ENCODE peak calls at places on chromosome 12, in nine cellular contexts. D is GM19239; P is omental fat pad; E is NCI-H1092; X is stimulated activated CD8-positive, alpha-beta memory T cell treated with anti-CD3 and anti-CD28 coated beads, Interleukin-12 subunit alpha, Interleukin-12 subunit beta, amount 100 ng/mL, for 1 hour; T is NCI-H2029; H is activated T-helper 1 cell treated with Interleukin-2 at 50 U/mL for 16 hours; O is amniotic stem cell; V is effector memory CD8-positive, alpha-beta T cell. Q is an unnamed sample.

GRCh38 chr12:62537544-62537943 is 70.9 kb downstream of the MON2 start:
- DNase-seq in D (no peak), P (no peak), E (no peak), X (no peak), T (no peak), H (no peak), O (peak; percentile 45), V (no peak), Q (no peak)

GRCh38 chr12:113186033-113186365 is 478 bp downstream of the RITA1 start:
- DNase-seq in D (no peak), P (no peak), E (no peak), X (no peak), T (peak; percentile 24), H (no peak), O (no peak), V (peak; percentile 2), Q (no peak)

GRCh38 chr12:94053676-94054075 is 94.7 kb upstream of the PLXNC1 start:
- DNase-seq in D (no peak), P (no peak), E (no peak), X (no peak), T (no peak), H (no peak), O (no peak), V (no peak), Q (no peak)

GRCh38 chr12:98485792-98486347 is 29.5 kb upstream of the TMPO start:
- DNase-seq in D (no peak), P (no peak), E (no peak), X (no peak), T (no peak), H (no peak), O (no peak), V (no peak), Q (no peak)

GRCh38 chr12:89960607-89961394 is 252.2 kb upstream of the ATP2B1 start:
- DNase-seq in D (no peak), P (no peak), E (no peak), X (no peak), T (no peak), H (no peak), O (no peak), V (no peak), Q (no peak)

GRCh38 chr12:102629262-102629888 is 149.0 kb upstream of the IGF1 start:
- DNase-seq in D (no peak), P (no peak), E (no peak), X (no peak), T (no peak), H (no peak), O (no peak), V (no peak), Q (no peak)

GRCh38 chr12:6444031-6444430 is 724 bp upstream of the CD27 start:
- DNase-seq in D (no peak), P (no peak), E (no peak), X (no peak), T (no peak), H (no peak), O (no peak), V (no peak), Q (no peak)

GRCh38 chr12:96906498-96906848 is 584 bp upstream of the NEDD1 start:
- DNase-seq in D (no peak), P (no peak), E (no peak), X (no peak), T (no peak), H (no peak), O (no peak), V (peak; percentile 2), Q (no peak)

GRCh38 chr12:105014603-105015002 is 28.5 kb downstream of the NOPCHAP1 start:
- DNase-seq in D (no peak), P (no peak), E (no peak), X (no peak), T (no peak), H (no peak), O (no peak), V (no peak), Q (no peak)

GRCh38 chr12:88904705-88905104 is 324.4 kb upstream of the KITLG start:
- DNase-seq in D (no peak), P (no peak), E (peak; percentile 15), X (no peak), T (peak; percentile 42), H (no peak), O (no peak), V (no peak), Q (no peak)

GRCh38 chr12:75779891-75780501 is 251.6 kb downstream of the PHLDA1 start:
- DNase-seq in D (no peak), P (no peak), E (no peak), X (no peak), T (no peak), H (no peak), O (no peak), V (no peak), Q (no peak)

GRCh38 chr12:127172857-127173256 is 1094.1 kb upstream of the TMEM132C start:
- DNase-seq in D (no peak), P (no peak), E (no peak), X (no peak), T (no peak), H (no peak), O (no peak), V (no peak), Q (no peak)

GRCh38 chr12:46266382-46266791 is 2.5 kb downstream of the SLC38A1 start:
- DNase-seq in D (no peak), P (no peak), E (peak; percentile 33), X (peak; percentile 25), T (peak; percentile 31), H (peak; percentile 11), O (peak; percentile 15), V (peak; percentile 33), Q (no peak)

GRCh38 chr12:15772405-15773018 is 16.7 kb downstream of the EPS8 start:
- DNase-seq in D (no peak), P (no peak), E (no peak), X (no peak), T (no peak), H (no peak), O (peak; percentile 18), V (no peak), Q (no peak)

GRCh38 chr12:43241971-43242370 is 310.0 kb downstream of the ADAMTS20 start:
- DNase-seq in D (no peak), P (no peak), E (no peak), X (no peak), T (no peak), H (no peak), O (peak; percentile 13), V (no peak), Q (no peak)

GRCh38 chr12:25855716-25856115 is 102.8 kb upstream of the RASSF8 start:
- DNase-seq in D (no peak), P (no peak), E (no peak), X (no peak), T (no peak), H (no peak), O (no peak), V (no peak), Q (no peak)

GRCh38 chr12:12449533-12450025 is 92.7 kb downstream of the BORCS5 start:
- DNase-seq in D (no peak), P (no peak), E (no peak), X (no peak), T (peak; percentile 53), H (no peak), O (no peak), V (no peak), Q (no peak)

GRCh38 chr12:79997115-79997805 is 62.4 kb upstream of the PPP1R12A start:
- DNase-seq in D (peak; percentile 65), P (no peak), E (no peak), X (no peak), T (no peak), H (no peak), O (no peak), V (no peak), Q (no peak)

GRCh38 chr12:88958153-88958552 is 377.9 kb upstream of the KITLG start:
- DNase-seq in D (no peak), P (no peak), E (peak; percentile 24), X (no peak), T (peak; percentile 63), H (no peak), O (no peak), V (no peak), Q (no peak)

GRCh38 chr12:88577537-88577936 is 2.7 kb downstream of the KITLG start:
- DNase-seq in D (no peak), P (no peak), E (no peak), X (no peak), T (no peak), H (no peak), O (no peak), V (no peak), Q (no peak)

GRCh38 chr12:121232163-121232562 is 22.2 kb downstream of the P2RX4 start:
- DNase-seq in D (no peak), P (no peak), E (no peak), X (no peak), T (no peak), H (no peak), O (no peak), V (no peak), Q (no peak)

GRCh38 chr12:42283739-42284138 is 42.2 kb downstream of the ZCRB1 start:
- DNase-seq in D (no peak), P (no peak), E (no peak), X (no peak), T (no peak), H (no peak), O (no peak), V (no peak), Q (no peak)

GRCh38 chr12:3132636-3133409 is 55.6 kb downstream of the TSPAN9 start:
- DNase-seq in D (no peak), P (no peak), E (no peak), X (no peak), T (no peak), H (no peak), O (no peak), V (no peak), Q (peak; percentile 46)

GRCh38 chr12:68177562-68177961 is 18.0 kb upstream of the IFNG start:
- DNase-seq in D (no peak), P (no peak), E (no peak), X (no peak), T (no peak), H (no peak), O (no peak), V (no peak), Q (no peak)

GRCh38 chr12:112282920-112283319 is 99.3 kb downstream of the HECTD4 start:
- DNase-seq in D (no peak), P (no peak), E (no peak), X (no peak), T (no peak), H (no peak), O (no peak), V (no peak), Q (no peak)

GRCh38 chr12:63967781-63968180 is 123.3 kb downstream of the SRGAP1 start:
- DNase-seq in D (no peak), P (no peak), E (no peak), X (no peak), T (no peak), H (no peak), O (no peak), V (no peak), Q (no peak)

Q was measured in iPS-NIHi11.